ENCODE peak calls at places on chromosomes 3 and 15, in five cellular contexts. I, M, C, O and K are unnamed samples. For H3K4me1, the result is how much of the 10 kb centered on the place peaks cover.

GRCh38 chr15:71149645-71150557 is 34.6 kb downstream of the THSD4 start:
- DNase-seq in I (peak), M (peak), C (no peak), O (no peak), K (no peak)

GRCh38 chr3:20739814-20740213 is 553.8 kb upstream of the SGO1 start:
- DNase-seq in I (no peak), M (no peak), C (no peak), O (no peak), K (no peak)

GRCh38 chr15:44397869-44398268 is 29.6 kb upstream of the CTDSPL2 start:
- DNase-seq in I (no peak), M (no peak), C (no peak), O (no peak), K (no peak)

GRCh38 chr3:51778554-51778953 is 483 bp downstream of the IQCF6 start:
- DNase-seq in I (no peak), M (no peak), C (no peak), O (no peak), K (no peak)

GRCh38 chr3:129596194-129597086 is 10.0 kb downstream of the PLXND1 start:
- DNase-seq in I (peak), M (no peak), C (peak), O (peak), K (no peak)

GRCh38 chr3:107877936-107878335 is 212.9 kb downstream of the CD47 start:
- DNase-seq in I (no peak), M (no peak), C (no peak), O (no peak), K (no peak)

GRCh38 chr15:76795217-76795616 is 109.9 kb downstream of the SCAPER start:
- DNase-seq in I (no peak), M (no peak), C (no peak), O (no peak), K (no peak)

GRCh38 chr3:100893590-100893989 is 99.6 kb downstream of the ABI3BP start:
- DNase-seq in I (no peak), M (no peak), C (peak), O (peak), K (peak)

GRCh38 chr15:38217181-38217580 is 35.5 kb upstream of the SPRED1 start:
- DNase-seq in I (no peak), M (no peak), C (no peak), O (no peak), K (peak)

GRCh38 chr15:91508633-91509032 is 344.9 kb upstream of the SLCO3A1 start:
- DNase-seq in I (no peak), M (no peak), C (no peak), O (no peak), K (no peak)

GRCh38 chr3:144429719-144430121 is 458.1 kb downstream of the DIPK2A start:
- DNase-seq in I (no peak), M (no peak), C (peak), O (no peak), K (peak)

GRCh38 chr15:41928637-41929620 is 35.1 kb upstream of the SPTBN5 start:
- DNase-seq in I (no peak), M (no peak), C (no peak), O (no peak), K (no peak)

GRCh38 chr3:62109534-62109933 is 263.8 kb downstream of the FEZF2 start:
- DNase-seq in I (no peak), M (no peak), C (peak), O (peak), K (peak)

GRCh38 chr3:87390318-87390717 is 113.9 kb upstream of the POU1F1 start:
- DNase-seq in I (no peak), M (no peak), C (no peak), O (no peak), K (no peak)

GRCh38 chr3:185317674-185318073 is 45.3 kb upstream of the MAP3K13 start:
- DNase-seq in I (no peak), M (no peak), C (no peak), O (no peak), K (no peak)

GRCh38 chr3:148758303-148758884 is 60.7 kb downstream of the AGTR1 start:
- DNase-seq in I (no peak), M (no peak), C (no peak), O (no peak), K (no peak)

GRCh38 chr3:136751259-136752045 is 726 bp downstream of the STAG1 start:
- DNase-seq in I (peak), M (peak), C (peak), O (peak), K (peak)

GRCh38 chr3:173584834-173585831 is 187.6 kb downstream of the NLGN1 start:
- DNase-seq in I (peak), M (peak), C (peak), O (peak), K (peak)

GRCh38 chr3:123104550-123104949 is 37.7 kb downstream of the PDIA5 start:
- DNase-seq in I (no peak), M (no peak), C (no peak), O (no peak), K (no peak)

GRCh38 chr3:98577178-98577895 is 16.1 kb downstream of the CPOX start:
- DNase-seq in I (no peak), M (no peak), C (no peak), O (no peak), K (no peak)

GRCh38 chr3:124230928-124231456 is 239.1 kb upstream of the ROPN1 start:
- DNase-seq in I (no peak), M (no peak), C (peak), O (no peak), K (no peak)

GRCh38 chr15:27592036-27592725 is 506.9 kb downstream of the OCA2 start:
- DNase-seq in I (no peak), M (no peak), C (peak), O (no peak), K (no peak)

GRCh38 chr3:48278884-48279559 is 38.1 kb downstream of the ZNF589 start:
- DNase-seq in I (no peak), M (no peak), C (peak), O (no peak), K (no peak)

GRCh38 chr15:68346986-68347385 is 69.4 kb downstream of the FEM1B start:
- DNase-seq in I (no peak), M (no peak), C (no peak), O (no peak), K (peak)

GRCh38 chr3:42499478-42499871 is 3.0 kb upstream of the VIPR1 start:
- DNase-seq in I (no peak), M (no peak), C (no peak), O (peak), K (no peak)

GRCh38 chr15:49989498-49989897 is 129.5 kb downstream of the ATP8B4 start:
- DNase-seq in I (no peak), M (no peak), C (no peak), O (no peak), K (no peak)

GRCh38 chr3:8559351-8559750 is 57.7 kb downstream of the LMCD1 start:
- DNase-seq in I (no peak), M (no peak), C (no peak), O (no peak), K (no peak)

GRCh38 chr3:42216820-42217416 is 49.1 kb downstream of the CCK start:
- DNase-seq in I (no peak), M (no peak), C (no peak), O (no peak), K (no peak)

GRCh38 chr3:173395412-173396181 is 1.9 kb upstream of the NLGN1 start:
- DNase-seq in I (peak), M (peak), C (peak), O (peak), K (peak)

GRCh38 chr3:129533406-129533805 is 5.0 kb downstream of the RHO start:
- DNase-seq in I (no peak), M (no peak), C (no peak), O (no peak), K (no peak)

GRCh38 chr15:51782357-51782896 is 31.0 kb downstream of the TMOD2 start:
- DNase-seq in I (no peak), M (no peak), C (peak), O (no peak), K (peak)

GRCh38 chr15:57425842-57426241 is 49.5 kb downstream of the CGNL1 start:
- DNase-seq in I (no peak), M (no peak), C (peak), O (no peak), K (no peak)

DNA sequence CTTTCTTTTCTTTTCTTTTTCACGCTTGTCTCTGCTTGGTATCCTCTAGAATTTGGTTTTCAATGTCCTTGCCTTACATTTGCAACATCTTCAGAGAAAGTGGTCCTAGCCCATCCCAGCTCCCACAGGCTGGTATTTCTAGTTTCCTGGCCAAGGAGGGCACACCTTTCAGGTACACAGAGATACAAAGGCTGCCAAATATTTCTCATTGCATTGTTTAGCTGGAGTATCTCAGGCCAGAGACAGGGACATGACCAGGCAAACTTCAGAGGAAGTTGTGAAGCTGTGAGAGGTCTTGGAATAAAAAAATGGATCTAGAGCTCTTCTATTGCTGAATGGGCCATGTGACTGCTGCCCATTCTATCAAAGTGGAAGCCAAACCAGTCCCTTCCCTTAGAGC is 68.9 kb downstream of the BDH1 start:
- DNase-seq in I (no peak), M (peak), C (no peak), O (no peak), K (no peak)
- H3K4me1 ChIP-seq in I (under half), M (under half), C (under half), O (under half), K (under half)

GRCh38 chr3:40661285-40661684 is 136.5 kb downstream of the ZNF621 start:
- DNase-seq in I (no peak), M (no peak), C (no peak), O (no peak), K (no peak)
- H3K4me1 ChIP-seq in I (under half), M (under half), C (under half), O (under half), K (under half)

GRCh38 chr15:64146041-64146440 is 5.5 kb upstream of the SNX22 start:
- DNase-seq in I (no peak), M (no peak), C (no peak), O (no peak), K (no peak)

GRCh38 chr15:64146885-64147681 is 4.4 kb upstream of the SNX22 start:
- DNase-seq in I (no peak), M (no peak), C (no peak), O (no peak), K (peak)

GRCh38 chr15:64148168-64148567 is 3.4 kb upstream of the SNX22 start:
- DNase-seq in I (no peak), M (no peak), C (no peak), O (no peak), K (no peak)

GRCh38 chr15:64144565-64145281 is 6.8 kb upstream of the SNX22 start:
- DNase-seq in I (no peak), M (no peak), C (no peak), O (no peak), K (no peak)

GRCh38 chr15:64146520-64146884 is 5.0 kb upstream of the SNX22 start:
- DNase-seq in I (no peak), M (no peak), C (no peak), O (no peak), K (no peak)
- H3K4me1 ChIP-seq in I (under half), M (under half), C (under half), O (under half), K (under half)

GRCh38 chr3:168026764-168027163 is 69.0 kb downstream of the GOLIM4 start:
- DNase-seq in I (no peak), M (no peak), C (no peak), O (no peak), K (no peak)
- H3K4me1 ChIP-seq in I (under half), M (under half), C (under half), O (under half), K (under half)

GRCh38 chr15:74421302-74422245 is 12.2 kb downstream of the SEMA7A start:
- DNase-seq in I (no peak), M (no peak), C (no peak), O (no peak), K (no peak)
- H3K4me1 ChIP-seq in I (under half), M (under half), C (under half), O (under half), K (under half)

GRCh38 chr15:73305331-73306211 is 63.2 kb downstream of the HCN4 start:
- DNase-seq in I (no peak), M (peak), C (peak), O (peak), K (peak)
- H3K4me1 ChIP-seq in I (under half), M (under half), C (under half), O (under half), K (under half)